ENCODE peak calls at places on chromosome 22, in five cellular contexts. C, I, L, K and U are unnamed samples.

GRCh38 chr22:46454910-46455269 is 82.5 kb downstream of the CELSR1 start:
- DNase-seq in C (peak; percentile 87), I (no peak), L (peak; percentile 54), K (no peak), U (no peak)

GRCh38 chr22:50694766-50695420 is 22.3 kb downstream of the SHANK3 start:
- DNase-seq in C (no peak), I (peak; percentile 48), L (no peak), K (peak; percentile 33), U (no peak)

GRCh38 chr22:38125731-38126344 is 15.4 kb upstream of the BAIAP2L2 start:
- DNase-seq in C (no peak), I (peak; percentile 47), L (no peak), K (no peak), U (no peak)

GRCh38 chr22:26714971-26715370 is 57.6 kb downstream of the MIAT start:
- DNase-seq in C (no peak), I (no peak), L (no peak), K (no peak), U (no peak)

GRCh38 chr22:49156662-49157285 is 670.9 kb downstream of the BRD1 start:
- DNase-seq in C (peak; percentile 5), I (no peak), L (no peak), K (no peak), U (no peak)

GRCh38 chr22:48209473-48210271 is 1447.2 kb downstream of the TBC1D22A start:
- DNase-seq in C (no peak), I (no peak), L (no peak), K (no peak), U (no peak)

GRCh38 chr22:44667829-44668189 is 34.2 kb upstream of the PRR5 start:
- DNase-seq in C (no peak), I (peak; percentile 39), L (no peak), K (no peak), U (no peak)

GRCh38 chr22:41862160-41862529 is 29.2 kb downstream of the SREBF2 start:
- DNase-seq in C (no peak), I (no peak), L (peak; percentile 18), K (no peak), U (no peak)

GRCh38 chr22:31346733-31347250 is 646 bp upstream of the PATZ1 start:
- DNase-seq in C (peak; percentile 62), I (peak; percentile 82), L (peak; percentile 58), K (peak; percentile 70), U (no peak)

GRCh38 chr22:31625661-31626426 is 36.2 kb downstream of the PISD start:
- DNase-seq in C (no peak), I (no peak), L (peak; percentile 40), K (no peak), U (peak; percentile 43)

GRCh38 chr22:45548991-45549736 is 46.5 kb downstream of the FBLN1 start:
- DNase-seq in C (peak; percentile 72), I (peak; percentile 88), L (peak; percentile 92), K (peak; percentile 87), U (peak; percentile 67)

GRCh38 chr22:33577862-33578411 is 342.3 kb downstream of the LARGE1 start:
- DNase-seq in C (no peak), I (no peak), L (peak; percentile 12), K (no peak), U (no peak)

GRCh38 chr22:37624017-37624365 is 15.4 kb downstream of the GGA1 start:
- DNase-seq in C (no peak), I (no peak), L (no peak), K (no peak), U (no peak)

GRCh38 chr22:37556750-37557149 is 3.5 kb upstream of the CDC42EP1 start:
- DNase-seq in C (no peak), I (no peak), L (peak; percentile 46), K (no peak), U (no peak)

GRCh38 chr22:50114221-50114981 is 24.6 kb downstream of the MOV10L1 start:
- DNase-seq in C (peak; percentile 42), I (no peak), L (peak; percentile 85), K (peak; percentile 34), U (peak; percentile 49)

GRCh38 chr22:32810241-32811133 is 9.0 kb downstream of the TIMP3 start:
- DNase-seq in C (peak; percentile 1), I (no peak), L (peak; percentile 30), K (no peak), U (no peak)